ENCODE peak calls at places on chromosomes 4 and X, in eight cellular contexts. S is K562, Z is Peyer's patch, R is aorta, A is OCI-LY7, N is BE2C, Q is left lung, H is thoracic aorta. W is an unnamed sample. For H3K4me1 and H3K36me3, the result is how much of the 10 kb centered on the place peaks cover.

GRCh38 chrX:133999013-133999705 is 13.8 kb upstream of the GPC3 start:
- DNase-seq in S (no peak), R (no peak), H (no peak), N (no peak), A (no peak), Z (no peak), Q (no peak), W (peak)

GRCh38 chrX:81338924-81339323 is 137.0 kb downstream of the SH3BGRL start:
- DNase-seq in Q (no peak), S (no peak), A (no peak), R (no peak), H (no peak), Z (no peak), N (no peak), W (no peak)

GRCh38 chr4:68654946-68655721 is 15.3 kb downstream of the UGT2B15 start:
- DNase-seq in Q (no peak), S (no peak), A (no peak), H (no peak), Z (no peak), R (no peak), N (no peak), W (peak)

GRCh38 chrX:10235851-10236250 is 79.1 kb downstream of the CLCN4 start:
- DNase-seq in Z (no peak), H (no peak), R (no peak), A (no peak), S (no peak), N (no peak), Q (no peak), W (no peak)

GRCh38 chrX:1151378-1152077 is 60.9 kb downstream of the CRLF2 start:
- DNase-seq in S (no peak), H (no peak), Z (no peak), R (no peak), Q (no peak), A (no peak), N (no peak), W (no peak)

GRCh38 chrX:15750611-15751159 is 12.6 kb downstream of the CA5B start:
- DNase-seq in S (no peak), H (no peak), N (no peak), Q (no peak), Z (no peak), R (no peak), A (no peak), W (no peak)

GRCh38 chr4:144714166-144714565 is 68.2 kb downstream of the HHIP start:
- DNase-seq in Q (no peak), R (no peak), A (no peak), N (no peak), H (no peak), S (no peak), Z (no peak), W (no peak)

GRCh38 chr4:124711469-124712416 is 789 bp downstream of the ANKRD50 start:
- DNase-seq in Z (peak), S (peak), H (no peak), A (peak), N (peak), Q (peak), R (peak), W (peak)

GRCh38 chr4:5753766-5754528 is 42.9 kb downstream of the EVC start:
- DNase-seq in A (no peak), S (no peak), Q (no peak), Z (no peak), R (no peak), H (no peak), N (no peak), W (no peak)

GRCh38 chr4:177554966-177555574 is 112.8 kb upstream of the AGA start:
- DNase-seq in Q (no peak), S (peak), H (no peak), N (peak), A (peak), Z (no peak), R (no peak), W (peak)

GRCh38 chr4:121564840-121565375 is 131.9 kb downstream of the ANXA5 start:
- DNase-seq in Q (no peak), Z (no peak), S (no peak), H (no peak), N (no peak), A (no peak), R (no peak), W (no peak)

GRCh38 chr4:138736362-138736761 is 279.2 kb upstream of the NOCT start:
- DNase-seq in Q (no peak), S (no peak), A (no peak), N (no peak), Z (no peak), H (no peak), R (no peak), W (no peak)

GRCh38 chr4:95546866-95547707 is 1.7 kb downstream of the UNC5C start:
- DNase-seq in R (peak), Z (no peak), Q (no peak), A (no peak), S (no peak), N (peak), H (no peak), W (no peak)

GRCh38 chr4:94834496-94834895 is 76.7 kb downstream of the BMPR1B start:
- DNase-seq in N (no peak), S (no peak), H (no peak), Q (no peak), Z (no peak), A (no peak), R (no peak), W (no peak)

GRCh38 chrX:30283456-30284200 is 25.6 kb downstream of the NR0B1 start:
- DNase-seq in H (no peak), N (no peak), S (peak), A (no peak), Z (no peak), Q (no peak), R (no peak), W (peak)

GRCh38 chrX:77143907-77144306 is 303.3 kb upstream of the FGF16 start:
- DNase-seq in Z (no peak), H (no peak), N (no peak), R (no peak), Q (no peak), S (no peak), A (no peak), W (no peak)

GRCh38 chr4:145293658-145294057 is 113.3 kb upstream of the OTUD4 start:
- DNase-seq in N (no peak), H (no peak), R (no peak), Q (no peak), Z (no peak), S (no peak), A (no peak), W (no peak)

GRCh38 chr4:175443547-175443946 is 368.5 kb downstream of the GPM6A start:
- DNase-seq in N (no peak), S (no peak), H (no peak), R (no peak), Q (no peak), A (peak), Z (no peak), W (no peak)

GRCh38 chr4:175440776-175441175 is 371.3 kb downstream of the GPM6A start:
- DNase-seq in A (no peak), N (no peak), Z (no peak), H (no peak), Q (no peak), S (no peak), R (no peak), W (no peak)

GRCh38 chr4:175444512-175444911 is 367.6 kb downstream of the GPM6A start:
- DNase-seq in N (no peak), R (no peak), Z (no peak), A (no peak), S (no peak), Q (no peak), H (no peak), W (no peak)

GRCh38 chr4:175447006-175447405 is 365.1 kb downstream of the GPM6A start:
- DNase-seq in S (no peak), H (no peak), Q (no peak), N (no peak), Z (no peak), R (no peak), A (no peak), W (no peak)

GRCh38 chr4:175441256-175441655 is 370.8 kb downstream of the GPM6A start:
- DNase-seq in Z (no peak), R (no peak), A (no peak), H (no peak), S (no peak), N (no peak), Q (no peak), W (no peak)
- H3K4me1 ChIP-seq in Z (under half), R (under half), A (under half), H (under half), S (under half), N (under half), Q (under half), W (under half)

GRCh38 chr4:7412586-7412975 is 22.1 kb downstream of the PSAPL1 start:
- DNase-seq in H (no peak), Z (peak), S (no peak), N (peak), Q (peak), R (peak), A (no peak), W (no peak)

GRCh38 chr4:7416745-7417432 is 17.8 kb downstream of the PSAPL1 start:
- DNase-seq in R (no peak), Q (peak), A (no peak), N (peak), H (no peak), Z (no peak), S (no peak), W (no peak)

GRCh38 chr4:7414046-7414445 is 20.7 kb downstream of the PSAPL1 start:
- DNase-seq in Q (peak), H (no peak), R (peak), N (peak), A (no peak), S (no peak), Z (no peak), W (no peak)

GRCh38 chr4:7415927-7416686 is 18.6 kb downstream of the PSAPL1 start:
- DNase-seq in S (no peak), N (peak), H (no peak), A (no peak), Z (no peak), Q (peak), R (peak), W (no peak)

DNA sequence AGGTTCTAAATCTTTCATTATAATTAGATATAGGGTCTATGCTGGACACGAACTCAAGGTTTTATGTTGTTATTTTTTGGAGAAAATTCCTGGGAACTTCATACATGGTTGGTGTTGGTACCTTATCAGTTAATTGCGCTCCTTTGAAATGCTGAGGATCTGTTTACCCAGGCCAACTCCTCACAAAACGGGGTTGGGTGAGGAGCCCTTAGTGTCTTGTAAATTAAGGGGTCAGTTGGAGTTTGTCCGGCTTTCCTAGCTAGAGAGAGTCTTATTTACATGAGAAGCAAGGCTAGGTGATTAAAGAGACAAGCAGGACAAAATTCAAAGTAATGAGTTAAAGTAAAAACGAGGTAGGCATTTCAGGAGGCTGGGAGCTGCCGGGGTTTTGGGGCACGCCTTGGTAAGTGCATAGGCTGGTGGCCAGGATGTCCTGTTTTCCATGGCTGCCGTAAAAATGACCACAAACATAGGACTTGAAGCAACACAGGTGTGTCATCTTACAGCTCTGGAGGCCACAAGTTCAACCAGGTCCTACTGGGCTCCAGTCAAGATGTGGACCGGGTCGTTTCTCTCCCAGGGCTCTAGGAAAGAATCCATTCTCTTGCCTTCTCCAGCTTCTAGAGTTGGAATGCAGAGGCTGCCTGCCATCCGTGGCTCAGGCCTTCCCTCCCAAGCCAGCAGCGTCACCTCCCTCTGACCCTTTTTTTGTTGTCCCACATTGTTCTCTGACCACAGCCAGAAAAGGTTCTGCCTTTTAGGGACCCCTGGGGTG is 19.8 kb downstream of the PSAPL1 start:
- DNase-seq in N (no peak), H (no peak), A (no peak), R (no peak), Q (peak), S (no peak), Z (peak), W (no peak)
- H3K4me3 ChIP-seq in N (no peak), H (no peak), A (no peak), R (no peak), Q (no peak), S (no peak), Z (no peak), W (no peak)

GRCh38 chr4:8295471-8295870 is 25.9 kb downstream of the HTRA3 start:
- DNase-seq in N (peak), H (no peak), Z (no peak), Q (peak), A (no peak), R (peak), S (no peak), W (no peak)

GRCh38 chr4:8294775-8295174 is 25.2 kb downstream of the HTRA3 start:
- DNase-seq in A (no peak), Z (no peak), Q (no peak), H (no peak), S (no peak), R (peak), N (no peak), W (no peak)

GRCh38 chr4:8297691-8298485 is 28.3 kb downstream of the HTRA3 start:
- DNase-seq in N (peak), A (no peak), H (no peak), Q (no peak), Z (peak), R (peak), S (no peak), W (no peak)

GRCh38 chr4:8296491-8296890 is 26.9 kb downstream of the HTRA3 start:
- DNase-seq in R (peak), Z (peak), S (no peak), Q (peak), N (peak), A (no peak), H (no peak), W (no peak)

GRCh38 chr4:8297141-8297601 is 27.6 kb downstream of the HTRA3 start:
- DNase-seq in S (no peak), Q (no peak), H (no peak), R (peak), A (no peak), N (peak), Z (no peak), W (no peak)
- H3K36me3 ChIP-seq in S (under half), Q (under half), H (under half), R (under half), A (under half), N (under half), Z (under half), W (under half)

DNA sequence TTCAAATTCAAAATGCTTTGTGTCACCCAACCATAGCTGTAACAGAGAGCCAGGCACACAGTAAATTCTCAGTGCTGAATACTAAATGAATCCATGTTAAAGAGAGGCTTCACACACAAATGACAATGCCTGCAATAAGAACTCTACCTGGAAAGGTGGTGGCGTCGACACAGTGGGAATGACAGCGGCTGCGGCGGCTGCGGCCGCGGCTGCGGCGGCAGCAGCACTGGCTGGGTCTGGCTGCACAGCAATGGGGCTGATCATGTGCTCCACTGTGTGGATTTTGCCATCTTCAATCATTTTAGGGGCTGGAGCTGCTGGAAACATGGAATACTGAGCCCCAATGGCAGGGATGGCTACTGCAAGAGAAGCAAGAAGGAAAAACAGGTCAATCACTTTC is 97.4 kb downstream of the CHRNA9 start:
- DNase-seq in Q (no peak), R (no peak), Z (no peak), S (no peak), H (no peak), N (no peak), A (no peak), W (no peak)
- H3K4me1 ChIP-seq in Q (under half), R (under half), Z (under half), S (under half), H (under half), N (under half), A (under half), W (under half)

DNA sequence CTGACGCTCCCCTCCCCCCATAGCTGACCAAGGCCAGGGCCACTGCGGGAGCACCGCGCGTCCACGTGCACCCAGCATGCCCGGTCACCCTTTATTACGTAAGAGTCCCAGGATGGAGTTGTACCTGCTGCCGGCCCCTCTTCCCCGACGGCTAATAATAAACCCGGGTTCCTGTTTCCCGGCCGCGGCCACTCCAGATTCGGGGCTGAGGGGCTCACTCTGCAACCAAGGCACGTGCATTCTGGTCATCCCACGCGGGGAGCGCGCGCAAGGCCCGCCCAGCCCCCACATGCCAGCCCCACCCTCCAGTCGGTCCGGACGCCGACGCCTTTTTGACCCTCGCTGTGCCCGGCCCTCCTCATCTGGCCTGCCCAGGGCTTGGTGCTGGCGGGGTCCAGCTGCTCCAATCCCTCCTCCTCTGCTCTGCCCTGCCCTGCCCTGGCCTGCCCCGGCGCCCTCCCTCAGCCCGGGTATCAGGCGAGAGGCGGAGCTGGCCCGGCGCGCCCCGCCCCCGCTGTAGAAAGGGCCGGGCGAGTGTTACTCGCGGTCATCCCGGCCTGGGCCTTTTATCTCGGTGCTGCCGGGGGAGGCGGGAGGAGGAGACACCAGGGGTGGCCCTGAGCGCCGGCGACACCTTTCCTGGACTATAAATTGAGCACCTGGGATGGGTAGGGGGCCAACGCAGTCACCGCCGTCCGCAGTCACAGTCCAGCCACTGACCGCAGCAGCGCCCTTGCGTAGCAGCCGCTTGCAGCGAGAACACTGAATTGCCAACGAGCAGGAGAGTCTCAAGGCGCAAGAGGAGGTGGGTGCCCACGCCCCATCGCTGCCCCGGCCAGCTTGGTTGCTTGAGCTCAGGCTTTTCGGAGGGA is 2.6 kb downstream of the MID1IP1 start:
- DNase-seq in Z (peak), N (peak), S (peak), H (peak), Q (peak), R (peak), A (peak), W (peak)
- H3K4me3 ChIP-seq in Z (peak), N (peak), S (peak), H (peak), Q (peak), R (peak), A (peak), W (peak)

GRCh38 chrX:153961292-153961691 is 10.3 kb downstream of the HCFC1 start:
- DNase-seq in R (no peak), N (no peak), S (no peak), Q (no peak), Z (no peak), H (no peak), A (no peak), W (no peak)
- H3K36me3 ChIP-seq in R (under half), N (half or more), S (half or more), Q (under half), Z (half or more), H (under half), A (half or more), W (half or more)

GRCh38 chrX:19876962-19877361 is 10.4 kb downstream of the SH3KBP1 start:
- DNase-seq in R (no peak), S (no peak), Z (no peak), A (no peak), Q (no peak), N (no peak), H (no peak), W (no peak)
- H3K4me1 ChIP-seq in R (under half), S (under half), Z (under half), A (under half), Q (under half), N (under half), H (under half), W (under half)